ENCODE peak calls at places on chromosomes 13 and 19, in nine cellular contexts. H, K, Z, Y, G, X, S, P and U are unnamed samples.
A peak's percentile ranks its signal among the peaks of the same experiment; 100 is the strongest.

GRCh38 chr13:23129329-23129728 is 51.5 kb upstream of the SGCG start:
- DNase-seq in G (no peak), S (no peak), X (no peak), Z (no peak), P (no peak), Y (no peak), K (no peak), H (no peak), U (no peak)

GRCh38 chr13:98650376-98651107 is 73.6 kb upstream of the STK24 start:
- DNase-seq in H (no peak), G (no peak), P (no peak), Y (no peak), S (no peak), Z (no peak), X (no peak), K (no peak), U (no peak)

GRCh38 chr19:55418185-55418584 is 10.6 kb upstream of the UBE2S start:
- DNase-seq in S (peak; percentile 83), Z (peak; percentile 88), H (no peak), X (peak; percentile 43), P (peak; percentile 63), G (peak; percentile 68), Y (peak; percentile 91), K (no peak), U (peak; percentile 88)

GRCh38 chr13:87925006-87925405 is 253.8 kb downstream of the SLITRK5 start:
- DNase-seq in P (no peak), Y (no peak), X (no peak), K (no peak), Z (no peak), G (no peak), H (no peak), S (no peak), U (no peak)

GRCh38 chr13:55761986-55762385 is 1378.7 kb upstream of the PRR20A start:
- DNase-seq in P (no peak), H (no peak), K (no peak), G (no peak), Y (no peak), S (no peak), Z (no peak), X (no peak), U (no peak)

GRCh38 chr19:31444931-31445330 is 95.7 kb upstream of the TSHZ3 start:
- DNase-seq in H (no peak), X (no peak), P (no peak), Z (peak; percentile 22), K (no peak), G (no peak), Y (no peak), S (no peak), U (peak; percentile 35)

GRCh38 chr13:114101325-114101821 is 31.1 kb downstream of the RASA3 start:
- DNase-seq in G (peak; percentile 9), H (peak; percentile 46), S (peak; percentile 39), Y (no peak), K (no peak), X (peak; percentile 13), Z (no peak), P (no peak), U (no peak)

GRCh38 chr13:95260031-95260525 is 41.2 kb downstream of the ABCC4 start:
- DNase-seq in S (no peak), K (no peak), P (no peak), Y (no peak), H (no peak), G (no peak), X (no peak), Z (no peak), U (no peak)

GRCh38 chr19:3036119-3036794 is 7.2 kb upstream of the TLE2 start:
- DNase-seq in Z (peak; percentile 97), H (peak; percentile 92), X (peak; percentile 96), G (peak; percentile 96), K (peak; percentile 95), P (no peak), Y (peak; percentile 85), S (peak; percentile 94), U (peak; percentile 94)

GRCh38 chr13:35768551-35768950 is 292.1 kb upstream of the MAB21L1 start:
- DNase-seq in Y (peak; percentile 76), P (peak; percentile 91), Z (no peak), S (no peak), H (no peak), G (no peak), K (no peak), X (no peak), U (peak; percentile 13)

GRCh38 chr19:5131031-5131865 is 162.3 kb downstream of the KDM4B start:
- DNase-seq in Y (no peak), K (no peak), Z (no peak), S (no peak), H (no peak), P (no peak), G (no peak), X (no peak), U (no peak)

GRCh38 chr19:49559928-49560327 is 20.4 kb downstream of the NOSIP start:
- DNase-seq in Y (no peak), X (no peak), S (no peak), K (no peak), G (no peak), H (no peak), P (no peak), Z (no peak), U (no peak)

GRCh38 chr13:106038752-106039151 is 496.7 kb downstream of the EFNB2 start:
- DNase-seq in K (no peak), S (no peak), X (no peak), Z (peak; percentile 70), G (no peak), P (peak; percentile 74), Y (peak; percentile 90), H (no peak), U (peak; percentile 73)

GRCh38 chr13:42215578-42216421 is 56.2 kb upstream of the AKAP11 start:
- DNase-seq in K (no peak), S (peak; percentile 9), Y (peak; percentile 60), X (no peak), Z (peak; percentile 55), G (peak; percentile 58), H (no peak), P (no peak), U (peak; percentile 65)

GRCh38 chr13:44755872-44756271 is 179.7 kb upstream of the TSC22D1 start:
- DNase-seq in G (no peak), Z (peak; percentile 58), K (no peak), S (no peak), Y (peak; percentile 56), H (no peak), P (no peak), X (no peak), U (peak; percentile 53)

GRCh38 chr13:72186730-72187422 is 319.9 kb upstream of the DACH1 start:
- DNase-seq in P (no peak), G (no peak), Y (no peak), S (no peak), X (no peak), Z (no peak), H (no peak), K (no peak), U (no peak)

GRCh38 chr13:109748677-109749076 is 37.7 kb downstream of the IRS2 start:
- DNase-seq in X (no peak), S (no peak), P (no peak), H (no peak), K (no peak), G (no peak), Y (no peak), Z (no peak), U (no peak)

GRCh38 chr13:75479102-75479501 is 2.9 kb downstream of the TBC1D4 start:
- DNase-seq in Y (no peak), K (no peak), Z (no peak), H (no peak), G (no peak), S (no peak), P (no peak), X (no peak), U (no peak)

GRCh38 chr19:4473708-4474503 is 1.8 kb downstream of the HDGFL2 start:
- DNase-seq in H (no peak), Z (peak; percentile 19), G (no peak), X (no peak), P (no peak), K (no peak), Y (no peak), S (peak; percentile 43), U (no peak)

GRCh38 chr19:23420824-23421223 is 25.6 kb upstream of the ZNF91 start:
- DNase-seq in Y (no peak), H (no peak), P (no peak), K (no peak), Z (no peak), S (no peak), X (no peak), G (no peak), U (no peak)

DNA sequence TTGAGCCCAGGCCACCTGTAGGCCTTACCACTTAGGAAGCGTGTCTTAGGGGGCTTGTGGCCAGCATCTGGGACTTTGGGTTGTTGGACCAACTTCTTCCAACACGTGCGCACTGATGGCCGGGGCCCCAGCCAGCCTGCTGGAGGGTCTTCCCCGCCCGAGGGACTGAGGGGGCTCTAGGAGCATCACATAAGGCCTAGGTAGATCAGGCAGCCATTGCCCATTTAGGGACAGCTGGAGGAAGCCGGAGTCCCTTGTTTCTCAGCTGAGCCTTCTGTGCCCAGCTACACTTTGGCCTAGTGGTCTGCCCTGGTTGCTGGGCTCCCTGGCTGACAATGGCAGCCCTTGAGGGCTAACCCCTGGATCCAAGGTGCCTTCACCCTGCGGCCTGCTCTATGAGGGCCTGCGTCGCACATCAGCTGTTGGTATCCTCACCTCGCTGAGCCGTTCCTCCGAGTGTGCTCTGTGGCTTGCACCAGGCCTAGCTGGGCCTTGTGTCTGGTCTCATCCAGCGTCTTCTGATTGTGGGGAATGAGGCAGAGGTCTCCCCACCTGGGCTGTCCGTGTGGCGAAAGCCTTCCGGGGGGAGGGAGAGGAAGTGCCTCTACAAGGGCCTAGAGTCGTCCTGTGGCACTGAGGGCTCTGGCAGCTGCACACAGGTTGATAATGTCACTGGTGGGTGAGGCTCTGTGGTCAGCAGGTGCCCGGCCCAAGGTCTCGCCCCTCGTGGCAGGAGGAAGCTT is 1.3 kb downstream of the RAB11B start:
- DNase-seq in X (no peak), P (no peak), H (peak; percentile 38), K (no peak), Y (no peak), G (peak; percentile 42), Z (no peak), S (no peak), U (no peak)
- H3K4me3 ChIP-seq in X (peak overlapping the region; percentile 98), P (peak overlapping the region; percentile 20), H (peak overlapping the region; percentile 47), K (peak overlapping the region; percentile 96), Y (no peak overlapping the region), G (no peak overlapping the region), Z (no peak overlapping the region), S (peak overlapping the region; percentile 39), U (no peak overlapping the region)

GRCh38 chr13:46630419-46631183 is 77.6 kb downstream of the LRCH1 start:
- DNase-seq in Y (no peak), Z (no peak), G (no peak), S (peak; percentile 30), H (no peak), K (no peak), X (no peak), P (no peak), U (no peak)
- TF ChIP-seq CTCF in Y (no peak), Z (no peak), G (no peak), S (no peak), H (no peak), K (no peak), X (no peak), P (no peak), U (no peak)

GRCh38 chr13:31755803-31756212 is 16.5 kb downstream of the RXFP2 start:
- DNase-seq in H (no peak), Y (peak; percentile 87), K (no peak), S (no peak), X (no peak), G (no peak), Z (no peak), P (no peak), U (no peak)
- H3K4me3 ChIP-seq in H (no peak overlapping the region), Y (no peak overlapping the region), K (no peak overlapping the region), S (no peak overlapping the region), X (no peak overlapping the region), G (no peak overlapping the region), Z (no peak overlapping the region), P (no peak overlapping the region), U (no peak overlapping the region)

GRCh38 chr19:805161-805561 is 7.9 kb downstream of the PTBP1 start:
- DNase-seq in X (no peak), P (no peak), G (no peak), Y (no peak), H (no peak), Z (no peak), S (peak; percentile 42), K (no peak), U (no peak)
- TF ChIP-seq CTCF in X (no peak), P (no peak), G (no peak), Y (no peak), H (no peak), Z (no peak), S (no peak), K (no peak), U (no peak)